ENCODE peak calls at places on chromosomes 2 and 18, in eight cellular contexts. One of them, this sample, is unnamed.

GRCh38 chr2:217749009-217749408 is 253.8 kb downstream of the TNS1 start:
- DNase-seq in BE2C: peak
- DNase-seq in AG09319: no peak
- DNase-seq in NB4: no peak
- DNase-seq in fibroblast of pulmonary artery: no peak
- DNase-seq in hepatocyte: no peak
- DNase-seq in IMR-90: no peak
- DNase-seq in stomach: no peak
- DNase-seq in this sample: no peak

GRCh38 chr2:223585691-223586090 is 16.5 kb downstream of the SCG2 start:
- DNase-seq in BE2C: peak
- DNase-seq in AG09319: no peak
- DNase-seq in NB4: no peak
- DNase-seq in fibroblast of pulmonary artery: peak
- DNase-seq in hepatocyte: peak
- DNase-seq in IMR-90: peak
- DNase-seq in stomach: no peak
- DNase-seq in this sample: no peak

GRCh38 chr2:85554980-85555612 is 6.2 kb downstream of the GGCX start:
- DNase-seq in BE2C: no peak
- DNase-seq in AG09319: no peak
- DNase-seq in NB4: no peak
- DNase-seq in fibroblast of pulmonary artery: no peak
- DNase-seq in hepatocyte: no peak
- DNase-seq in IMR-90: no peak
- DNase-seq in stomach: no peak
- DNase-seq in this sample: no peak

GRCh38 chr2:120886967-120887672 is 151.5 kb downstream of the GLI2 start:
- DNase-seq in BE2C: no peak
- DNase-seq in AG09319: no peak
- DNase-seq in NB4: no peak
- DNase-seq in fibroblast of pulmonary artery: no peak
- DNase-seq in hepatocyte: no peak
- DNase-seq in IMR-90: no peak
- DNase-seq in stomach: peak
- DNase-seq in this sample: no peak

GRCh38 chr18:53606792-53607191 is 617.7 kb downstream of the MBD2 start:
- DNase-seq in BE2C: no peak
- DNase-seq in AG09319: no peak
- DNase-seq in NB4: no peak
- DNase-seq in fibroblast of pulmonary artery: no peak
- DNase-seq in hepatocyte: no peak
- DNase-seq in IMR-90: no peak
- DNase-seq in stomach: no peak
- DNase-seq in this sample: no peak

GRCh38 chr2:55581875-55582547 is 35.4 kb downstream of the PPP4R3B start:
- DNase-seq in BE2C: no peak
- DNase-seq in AG09319: no peak
- DNase-seq in NB4: no peak
- DNase-seq in fibroblast of pulmonary artery: no peak
- DNase-seq in hepatocyte: no peak
- DNase-seq in IMR-90: peak
- DNase-seq in stomach: no peak
- DNase-seq in this sample: no peak

GRCh38 chr18:3727260-3727659 is 277.3 kb downstream of the TGIF1 start:
- DNase-seq in BE2C: no peak
- DNase-seq in AG09319: no peak
- DNase-seq in NB4: no peak
- DNase-seq in fibroblast of pulmonary artery: no peak
- DNase-seq in hepatocyte: no peak
- DNase-seq in IMR-90: no peak
- DNase-seq in stomach: no peak
- DNase-seq in this sample: no peak

GRCh38 chr2:73109796-73110540 is 2.8 kb downstream of the RAB11FIP5 start:
- DNase-seq in BE2C: no peak
- DNase-seq in AG09319: no peak
- DNase-seq in NB4: no peak
- DNase-seq in fibroblast of pulmonary artery: no peak
- DNase-seq in hepatocyte: no peak
- DNase-seq in IMR-90: no peak
- DNase-seq in stomach: no peak
- DNase-seq in this sample: no peak

GRCh38 chr2:35035883-35036282 is 1319.7 kb upstream of the CRIM1 start:
- DNase-seq in BE2C: no peak
- DNase-seq in AG09319: no peak
- DNase-seq in NB4: peak
- DNase-seq in fibroblast of pulmonary artery: no peak
- DNase-seq in hepatocyte: peak
- DNase-seq in IMR-90: no peak
- DNase-seq in stomach: no peak
- DNase-seq in this sample: no peak
- TF ChIP-seq CTCF in BE2C: peak
- TF ChIP-seq CTCF in AG09319: no peak
- TF ChIP-seq CTCF in NB4: no peak
- TF ChIP-seq CTCF in fibroblast of pulmonary artery: no peak
- TF ChIP-seq CTCF in hepatocyte: peak
- TF ChIP-seq CTCF in IMR-90: no peak
- TF ChIP-seq CTCF in stomach: no peak
- TF ChIP-seq CTCF in this sample: no peak

GRCh38 chr2:15189236-15189635 is 371.9 kb downstream of the NBAS start:
- DNase-seq in BE2C: no peak
- DNase-seq in AG09319: no peak
- DNase-seq in NB4: no peak
- DNase-seq in fibroblast of pulmonary artery: no peak
- DNase-seq in hepatocyte: no peak
- DNase-seq in IMR-90: peak
- DNase-seq in stomach: no peak
- DNase-seq in this sample: no peak
- TF ChIP-seq CTCF in BE2C: peak
- TF ChIP-seq CTCF in AG09319: no peak
- TF ChIP-seq CTCF in NB4: no peak
- TF ChIP-seq CTCF in fibroblast of pulmonary artery: no peak
- TF ChIP-seq CTCF in hepatocyte: no peak
- TF ChIP-seq CTCF in IMR-90: no peak
- TF ChIP-seq CTCF in stomach: no peak
- TF ChIP-seq CTCF in this sample: no peak

DNA sequence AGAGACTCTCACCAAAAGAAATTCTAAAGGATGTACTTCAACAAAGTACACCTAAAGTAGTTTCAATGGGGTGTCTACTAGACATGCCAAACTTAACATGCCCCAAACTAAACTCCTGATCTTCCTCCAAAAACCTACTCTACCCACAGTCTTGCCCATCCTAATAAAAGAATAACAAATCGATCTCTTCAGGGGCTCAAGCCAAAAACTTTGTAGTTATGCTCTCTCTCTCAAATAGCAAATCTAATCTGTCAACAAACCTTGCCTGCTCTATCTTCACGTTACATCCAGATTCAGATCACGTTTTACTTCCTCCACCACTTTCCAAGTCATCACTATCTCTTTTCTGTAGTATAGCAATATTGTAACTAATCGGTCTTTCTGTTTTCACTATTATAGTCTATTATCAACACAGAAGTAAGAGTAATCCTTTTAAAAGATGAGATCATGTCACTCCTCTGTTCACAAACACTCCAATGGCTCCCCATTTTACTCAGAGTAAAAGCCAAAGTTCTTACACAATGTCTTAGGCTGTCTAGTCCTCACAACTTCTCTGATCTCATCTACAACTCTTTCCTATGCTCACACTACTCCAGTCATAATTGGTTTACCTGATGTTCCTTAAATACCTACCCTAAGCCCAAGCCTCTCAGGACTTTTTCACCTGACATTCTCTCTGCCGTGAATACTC is 79.9 kb downstream of the THADA start:
- DNase-seq in BE2C: no peak
- DNase-seq in AG09319: no peak
- DNase-seq in NB4: no peak
- DNase-seq in fibroblast of pulmonary artery: no peak
- DNase-seq in hepatocyte: no peak
- DNase-seq in IMR-90: no peak
- DNase-seq in stomach: no peak
- DNase-seq in this sample: no peak
- TF ChIP-seq CTCF in BE2C: no peak
- TF ChIP-seq CTCF in AG09319: no peak
- TF ChIP-seq CTCF in NB4: no peak
- TF ChIP-seq CTCF in fibroblast of pulmonary artery: no peak
- TF ChIP-seq CTCF in hepatocyte: no peak
- TF ChIP-seq CTCF in IMR-90: no peak
- TF ChIP-seq CTCF in stomach: no peak
- TF ChIP-seq CTCF in this sample: no peak

GRCh38 chr2:162317910-162318279 is 589 bp downstream of the IFIH1 start:
- DNase-seq in BE2C: no peak
- DNase-seq in AG09319: no peak
- DNase-seq in NB4: peak
- DNase-seq in fibroblast of pulmonary artery: no peak
- DNase-seq in hepatocyte: peak
- DNase-seq in IMR-90: no peak
- DNase-seq in stomach: peak
- DNase-seq in this sample: peak

GRCh38 chr2:162316590-162316989 is 1.9 kb downstream of the IFIH1 start:
- DNase-seq in BE2C: no peak
- DNase-seq in AG09319: no peak
- DNase-seq in NB4: no peak
- DNase-seq in fibroblast of pulmonary artery: no peak
- DNase-seq in hepatocyte: no peak
- DNase-seq in IMR-90: no peak
- DNase-seq in stomach: no peak
- DNase-seq in this sample: no peak

GRCh38 chr2:162317058-162317742 is 1.3 kb downstream of the IFIH1 start:
- DNase-seq in BE2C: no peak
- DNase-seq in AG09319: no peak
- DNase-seq in NB4: peak
- DNase-seq in fibroblast of pulmonary artery: no peak
- DNase-seq in hepatocyte: no peak
- DNase-seq in IMR-90: no peak
- DNase-seq in stomach: no peak
- DNase-seq in this sample: no peak

GRCh38 chr2:162312853-162313252 is 5.6 kb downstream of the IFIH1 start:
- DNase-seq in BE2C: no peak
- DNase-seq in AG09319: no peak
- DNase-seq in NB4: no peak
- DNase-seq in fibroblast of pulmonary artery: no peak
- DNase-seq in hepatocyte: no peak
- DNase-seq in IMR-90: no peak
- DNase-seq in stomach: no peak
- DNase-seq in this sample: no peak

DNA sequence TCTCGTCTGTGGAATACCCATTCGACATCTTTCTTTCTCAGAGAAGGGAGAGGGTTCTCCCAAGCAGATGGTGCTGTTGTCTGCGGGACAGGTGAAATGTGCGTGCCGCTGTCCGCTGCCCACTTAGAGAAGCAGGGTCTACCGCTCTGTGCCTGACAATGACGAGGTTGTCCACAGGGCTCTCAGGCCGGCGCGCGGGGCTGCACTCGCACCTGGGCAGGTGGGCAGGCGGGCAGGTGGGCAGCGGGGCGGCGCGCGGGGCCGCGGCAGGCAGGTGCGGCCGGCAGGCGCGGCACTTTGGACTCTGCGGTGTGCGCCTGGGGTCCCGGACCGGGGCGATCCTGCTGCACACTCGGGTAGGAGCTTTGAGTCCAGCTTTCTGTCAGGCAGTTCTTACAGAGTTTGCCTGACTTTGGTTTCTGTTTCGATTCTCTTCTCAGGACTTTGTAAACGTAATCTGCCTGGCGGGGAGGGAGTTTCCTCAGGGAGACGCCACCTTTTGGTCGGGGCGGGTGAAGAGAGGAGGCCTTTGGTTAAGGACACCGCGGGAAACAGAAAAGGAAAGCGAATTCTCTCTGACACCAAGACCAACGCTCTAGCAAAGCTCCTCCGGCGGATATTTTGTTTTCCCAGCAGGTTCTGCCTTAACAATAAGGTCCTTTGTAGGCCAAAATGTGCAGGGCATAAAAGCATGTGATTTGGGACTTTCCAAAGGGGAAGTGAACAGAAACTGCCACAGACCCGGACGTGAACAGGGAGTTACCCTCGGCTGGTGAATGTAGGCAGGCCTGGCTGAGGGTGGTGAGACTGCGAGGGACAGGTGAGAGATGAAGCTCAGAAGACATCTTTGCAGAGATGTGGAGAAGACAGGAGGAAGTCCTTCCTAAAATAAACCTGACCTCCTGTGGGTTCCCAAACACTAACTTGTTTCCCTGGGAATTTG is at the start of gene IFIH1:
- DNase-seq in BE2C: no peak
- DNase-seq in AG09319: peak
- DNase-seq in NB4: peak
- DNase-seq in fibroblast of pulmonary artery: peak
- DNase-seq in hepatocyte: peak
- DNase-seq in IMR-90: peak
- DNase-seq in stomach: peak
- DNase-seq in this sample: peak
- TF ChIP-seq CTCF in BE2C: no peak
- TF ChIP-seq CTCF in AG09319: peak
- TF ChIP-seq CTCF in NB4: peak
- TF ChIP-seq CTCF in fibroblast of pulmonary artery: peak
- TF ChIP-seq CTCF in hepatocyte: peak
- TF ChIP-seq CTCF in IMR-90: peak
- TF ChIP-seq CTCF in stomach: no peak
- TF ChIP-seq CTCF in this sample: peak

DNA sequence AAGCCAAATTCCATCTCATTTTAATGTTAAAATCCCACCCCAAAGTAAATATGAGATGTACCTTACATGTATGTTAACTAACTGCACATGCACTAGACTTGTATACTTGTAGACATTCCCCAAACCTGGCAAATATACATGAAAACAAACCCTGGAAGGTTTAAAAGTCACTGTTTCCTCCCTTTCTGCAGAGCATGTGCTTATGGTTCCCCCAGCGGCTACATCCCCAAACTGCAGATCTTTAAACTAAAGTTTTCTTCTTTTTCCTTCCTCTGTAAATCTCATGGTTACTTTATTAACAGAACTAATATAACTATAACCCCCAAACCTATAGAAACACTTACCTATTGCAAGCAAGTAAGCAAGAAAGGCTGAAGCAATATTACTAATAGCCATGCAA is 731.5 kb downstream of the LRP1B start:
- DNase-seq in BE2C: no peak
- DNase-seq in AG09319: no peak
- DNase-seq in NB4: peak
- DNase-seq in fibroblast of pulmonary artery: peak
- DNase-seq in hepatocyte: peak
- DNase-seq in IMR-90: peak
- DNase-seq in stomach: no peak
- DNase-seq in this sample: no peak
- TF ChIP-seq CTCF in BE2C: no peak
- TF ChIP-seq CTCF in AG09319: peak
- TF ChIP-seq CTCF in NB4: peak
- TF ChIP-seq CTCF in fibroblast of pulmonary artery: peak
- TF ChIP-seq CTCF in hepatocyte: peak
- TF ChIP-seq CTCF in IMR-90: peak
- TF ChIP-seq CTCF in stomach: no peak
- TF ChIP-seq CTCF in this sample: no peak

DNA sequence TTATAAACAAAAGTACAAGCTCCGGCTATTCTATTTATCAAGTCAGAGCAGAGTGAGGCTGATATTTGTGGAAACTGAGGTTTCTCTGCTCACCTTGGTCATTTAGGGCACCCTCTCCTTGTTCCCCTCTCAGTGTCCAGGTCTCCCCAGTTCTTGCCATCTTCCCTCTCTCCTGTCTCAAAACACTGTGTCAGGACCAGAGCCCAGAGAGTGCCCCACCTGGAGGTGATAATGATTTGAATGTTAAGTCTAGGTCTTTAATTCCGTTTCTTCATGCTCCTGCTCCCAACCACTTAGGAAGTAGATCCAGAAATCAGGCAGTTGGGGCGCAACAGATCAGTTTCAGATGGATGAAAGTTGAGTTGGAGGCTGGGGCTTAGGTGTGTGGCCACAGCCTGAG is 9.2 kb upstream of the ADCY3 start:
- DNase-seq in BE2C: no peak
- DNase-seq in AG09319: no peak
- DNase-seq in NB4: no peak
- DNase-seq in fibroblast of pulmonary artery: no peak
- DNase-seq in hepatocyte: no peak
- DNase-seq in IMR-90: no peak
- DNase-seq in stomach: peak
- DNase-seq in this sample: no peak
- TF ChIP-seq CTCF in BE2C: no peak
- TF ChIP-seq CTCF in AG09319: no peak
- TF ChIP-seq CTCF in NB4: no peak
- TF ChIP-seq CTCF in fibroblast of pulmonary artery: no peak
- TF ChIP-seq CTCF in hepatocyte: no peak
- TF ChIP-seq CTCF in IMR-90: no peak
- TF ChIP-seq CTCF in stomach: no peak
- TF ChIP-seq CTCF in this sample: no peak